ENCODE peak calls at places on chromosomes 6 and 20, in eight cellular contexts. Z, A, M, L, E, Y, S and Q are unnamed samples.

GRCh38 chr6:110432285-110432899 is 17.0 kb upstream of the DDO start:
- DNase-seq in Y (no peak), L (no peak), S (no peak), M (no peak), A (no peak), E (no peak), Z (no peak), Q (no peak)

GRCh38 chr6:156174026-156174880 is 602.9 kb upstream of the ARID1B start:
- DNase-seq in L (no peak), Y (no peak), A (no peak), M (no peak), Z (no peak), E (no peak), S (no peak), Q (no peak)

GRCh38 chr20:51461306-51461705 is 81.2 kb downstream of the NFATC2 start:
- DNase-seq in S (no peak), Y (no peak), A (no peak), E (no peak), Z (no peak), L (no peak), M (no peak), Q (no peak)

GRCh38 chr6:53326372-53327016 is 22.3 kb downstream of the ELOVL5 start:
- DNase-seq in M (no peak), Z (no peak), E (no peak), A (peak; percentile 40), L (peak; percentile 90), Y (no peak), S (no peak), Q (peak; percentile 48)

GRCh38 chr6:105791569-105792318 is 294.4 kb upstream of the PRDM1 start:
- DNase-seq in Z (no peak), M (no peak), Y (no peak), E (no peak), S (no peak), L (no peak), A (no peak), Q (no peak)

GRCh38 chr20:25541676-25542075 is 43.7 kb downstream of the NINL start:
- DNase-seq in E (no peak), S (no peak), M (no peak), Z (no peak), Y (no peak), A (no peak), L (no peak), Q (no peak)

GRCh38 chr20:36614781-36615557 is 9.4 kb downstream of the RAB5IF start:
- DNase-seq in A (no peak), E (no peak), M (no peak), Z (no peak), L (no peak), S (no peak), Y (no peak), Q (no peak)

GRCh38 chr20:42589976-42590639 is 599.6 kb downstream of the PTPRT start:
- DNase-seq in Z (no peak), A (no peak), E (no peak), M (no peak), Y (no peak), S (no peak), L (no peak), Q (no peak)

GRCh38 chr6:116406678-116407345 is 36.1 kb downstream of the DSE start:
- DNase-seq in S (no peak), E (no peak), M (no peak), Y (no peak), A (no peak), L (no peak), Z (no peak), Q (no peak)

GRCh38 chr20:32485126-32485769 is 99.9 kb downstream of the NOL4L start:
- DNase-seq in Z (peak; percentile 83), A (peak; percentile 73), L (peak; percentile 86), Y (peak; percentile 57), S (peak; percentile 87), E (peak; percentile 30), M (peak; percentile 63), Q (peak; percentile 87)

GRCh38 chr6:34561227-34561530 is 5.0 kb upstream of the SPDEF start:
- DNase-seq in M (no peak), E (no peak), A (no peak), L (no peak), Y (no peak), S (no peak), Z (no peak), Q (no peak)

GRCh38 chr6:4637691-4638433 is 138.3 kb upstream of the CDYL start:
- DNase-seq in S (no peak), Z (no peak), E (peak; percentile 4), M (peak; percentile 46), Y (no peak), A (no peak), L (no peak), Q (no peak)

GRCh38 chr6:162053084-162053483 is 674.5 kb downstream of the PRKN start:
- DNase-seq in S (no peak), Z (no peak), M (no peak), Y (no peak), E (no peak), L (no peak), A (no peak), Q (peak; percentile 75)

GRCh38 chr6:22141271-22141745 is 155.5 kb downstream of the PRL start:
- DNase-seq in Z (no peak), L (no peak), E (no peak), A (peak; percentile 63), S (peak; percentile 74), M (no peak), Y (no peak), Q (peak; percentile 20)

DNA sequence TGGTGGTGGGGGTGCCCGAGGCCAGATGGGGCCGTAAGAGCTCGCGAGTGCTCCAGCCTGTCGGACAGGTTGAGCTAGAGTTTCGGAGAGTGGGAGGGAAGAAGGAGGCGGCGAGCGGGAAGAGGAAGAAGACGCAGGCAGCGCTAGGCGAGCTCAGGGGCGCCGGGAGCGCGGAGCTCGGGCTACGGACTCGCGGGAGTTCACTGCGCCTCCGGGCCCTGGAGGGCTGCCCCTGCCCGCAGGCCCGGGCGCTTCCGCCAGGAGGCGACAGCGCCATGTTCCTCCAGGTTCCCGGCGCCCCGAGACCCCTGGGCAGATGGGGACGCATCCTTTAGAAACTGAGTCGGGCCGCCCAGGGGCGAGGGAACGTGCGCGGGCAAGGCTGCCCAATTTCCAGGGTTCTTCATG is 984 bp downstream of the TFAP2C start:
- DNase-seq in A (no peak), Y (no peak), S (no peak), E (no peak), L (peak; percentile 81), M (peak; percentile 21), Z (no peak), Q (peak; percentile 64)
- TF ChIP-seq POLR2A in A (no peak), Y (no peak), S (no peak), E (no peak), L (no peak), M (no peak), Z (no peak), Q (peak; percentile 38)

GRCh38 chr6:44057238-44057930 is 69.9 kb downstream of the MRPL14 start:
- DNase-seq in S (no peak), E (no peak), Y (no peak), Z (no peak), M (peak; percentile 75), L (no peak), A (no peak), Q (no peak)

GRCh38 chr6:44057931-44058616 is 69.2 kb downstream of the MRPL14 start:
- DNase-seq in E (no peak), M (no peak), A (no peak), S (no peak), L (no peak), Y (no peak), Z (no peak), Q (no peak)

GRCh38 chr6:44059359-44060342 is 67.6 kb downstream of the MRPL14 start:
- DNase-seq in S (no peak), Y (no peak), M (no peak), L (no peak), Z (no peak), A (no peak), E (no peak), Q (no peak)

GRCh38 chr6:44060622-44061374 is 66.5 kb downstream of the MRPL14 start:
- DNase-seq in Z (no peak), S (no peak), L (no peak), A (no peak), Y (peak; percentile 66), E (no peak), M (no peak), Q (no peak)

DNA sequence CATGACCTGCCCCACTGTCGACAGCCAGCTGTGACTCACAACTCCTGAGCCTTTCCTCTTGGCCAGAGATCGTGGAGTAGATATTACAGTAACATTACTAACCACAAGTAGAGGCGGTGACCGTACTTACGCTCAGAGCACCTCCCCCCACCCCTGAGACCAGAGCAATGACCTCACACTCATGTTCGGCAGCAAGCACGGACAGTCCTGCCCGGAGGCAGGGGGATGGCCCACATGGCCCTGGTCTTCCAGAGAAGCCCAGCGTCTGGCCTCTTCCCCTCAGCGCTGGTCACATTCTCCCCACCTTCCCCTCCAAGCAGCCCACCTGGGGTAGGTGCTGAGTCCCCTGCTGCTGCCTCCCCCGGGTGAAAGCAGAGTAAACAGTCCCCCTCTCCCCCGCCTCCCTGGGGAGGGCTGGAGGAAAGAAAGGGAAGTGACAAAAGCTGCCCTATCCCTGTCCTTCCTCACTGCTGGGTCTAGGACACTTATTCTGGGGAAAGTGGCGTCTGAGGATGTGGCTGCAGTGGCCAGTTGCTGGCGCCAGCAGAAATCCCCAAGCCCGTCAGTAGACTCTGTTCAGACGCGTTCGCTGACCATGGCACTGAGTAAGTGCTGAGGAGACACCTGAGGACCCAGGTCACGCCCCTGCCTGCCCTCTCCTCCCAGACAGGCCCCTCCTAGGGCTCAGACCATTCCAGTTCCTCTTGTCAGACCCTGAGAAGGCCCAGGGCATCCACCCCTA is 68.5 kb downstream of the MRPL14 start:
- DNase-seq in M (peak; percentile 98), A (peak; percentile 83), Y (peak; percentile 93), S (peak; percentile 88), L (peak; percentile 94), Z (peak; percentile 30), E (no peak), Q (peak; percentile 87)
- TF ChIP-seq POLR2A in M (peak; percentile 87), A (no peak), Y (peak; percentile 70), S (no peak), L (no peak), Z (no peak), E (no peak), Q (no peak)

DNA sequence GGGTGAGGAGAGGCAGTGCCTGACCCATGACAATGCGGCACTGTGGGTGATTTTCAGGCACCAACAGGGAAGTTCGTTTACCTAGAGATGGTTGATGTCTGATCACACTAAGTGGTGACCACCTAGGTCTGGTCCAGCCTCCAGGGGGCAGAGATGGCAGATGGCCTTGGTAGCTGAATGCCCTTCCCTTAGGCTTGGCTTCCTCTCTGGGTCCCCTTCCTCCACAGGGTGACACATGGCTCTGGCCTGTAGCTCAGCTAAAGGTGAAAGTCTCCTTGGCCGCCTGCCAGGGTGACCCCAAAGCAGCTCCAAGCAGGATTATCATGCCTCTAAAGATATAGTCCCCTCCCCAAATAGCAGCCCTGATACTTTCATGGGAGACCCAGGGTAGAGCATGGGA is 6.4 kb downstream of the GDAP1L1 start:
- DNase-seq in M (no peak), L (no peak), S (peak; percentile 69), E (no peak), A (no peak), Y (no peak), Z (no peak), Q (peak; percentile 2)
- TF ChIP-seq POLR2A in M (no peak), L (no peak), S (no peak), E (no peak), A (no peak), Y (no peak), Z (no peak), Q (no peak)

DNA sequence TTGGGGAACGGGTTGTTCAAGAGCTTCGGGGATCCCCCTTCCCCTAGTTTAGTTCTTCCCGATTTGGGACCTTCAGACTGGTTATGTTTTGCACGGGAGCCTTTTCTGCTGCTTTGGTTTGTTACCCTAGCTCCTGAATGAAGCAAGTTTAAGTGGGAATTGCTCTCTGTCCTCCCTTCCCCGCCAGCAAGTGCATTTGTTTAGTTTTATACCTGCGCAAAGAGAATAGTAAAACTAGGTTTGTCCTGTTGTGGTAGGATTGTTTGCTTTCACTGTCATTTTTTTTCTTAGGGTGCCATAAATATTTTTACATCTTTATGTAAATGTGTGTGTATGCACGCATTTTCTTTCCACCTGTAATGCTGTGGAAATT is 657 bp downstream of the SH3BGRL2 start:
- DNase-seq in S (no peak), Y (no peak), L (no peak), Z (no peak), M (no peak), A (no peak), E (no peak), Q (peak; percentile 7)
- TF ChIP-seq POLR2A in S (no peak), Y (no peak), L (no peak), Z (no peak), M (no peak), A (no peak), E (no peak), Q (no peak)